ENCODE peak calls at places on chromosomes 13 and 19, in four cellular contexts. Z is WTC11, W is H1, F is K562. L is an unnamed sample.

GRCh38 chr13:76286178-76286577 is 600.0 kb downstream of the KCTD12 start:
- DNase-seq in Z (no peak), W (no peak), F (no peak), L (no peak)

GRCh38 chr13:105363747-105364177 is 1171.7 kb downstream of the EFNB2 start:
- DNase-seq in Z (no peak), W (no peak), F (no peak), L (peak)

GRCh38 chr19:14383898-14384669 is 2.8 kb downstream of the ADGRE5 start:
- DNase-seq in Z (no peak), W (no peak), F (peak), L (no peak)

GRCh38 chr19:47013041-47013517 is 6.6 kb upstream of the NPAS1 start:
- DNase-seq in Z (peak), W (peak), F (peak), L (peak)

GRCh38 chr13:43331676-43332075 is 308.3 kb downstream of the DNAJC15 start:
- DNase-seq in Z (no peak), W (no peak), F (no peak), L (no peak)

GRCh38 chr13:80249906-80250513 is 90.9 kb downstream of the SPRY2 start:
- DNase-seq in Z (no peak), W (no peak), F (no peak), L (no peak)

GRCh38 chr19:33705090-33705847 is 83.5 kb downstream of the CHST8 start:
- DNase-seq in Z (peak), W (no peak), F (no peak), L (no peak)

GRCh38 chr19:41401483-41401882 is 3.9 kb downstream of the BCKDHA start:
- DNase-seq in Z (no peak), W (no peak), F (no peak), L (no peak)

GRCh38 chr13:92224052-92224821 is 825.8 kb downstream of the GPC5 start:
- DNase-seq in Z (no peak), W (no peak), F (no peak), L (no peak)

GRCh38 chr19:1554968-1555801 is 12.9 kb downstream of the MEX3D start:
- DNase-seq in Z (no peak), W (no peak), F (no peak), L (no peak)

GRCh38 chr13:109521719-109522118 is 264.7 kb downstream of the IRS2 start:
- DNase-seq in Z (no peak), W (no peak), F (no peak), L (no peak)

GRCh38 chr13:100176781-100177389 is 88.0 kb downstream of the PCCA start:
- DNase-seq in Z (no peak), W (no peak), F (no peak), L (peak)

GRCh38 chr13:85191996-85192395 is 607.2 kb downstream of the SLITRK6 start:
- DNase-seq in Z (no peak), W (no peak), F (no peak), L (no peak)

GRCh38 chr13:110442946-110443632 is 118.4 kb downstream of the RAB20 start:
- DNase-seq in Z (no peak), W (no peak), F (no peak), L (no peak)

GRCh38 chr13:44181938-44182337 is 191.7 kb upstream of the SERP2 start:
- DNase-seq in Z (no peak), W (no peak), F (no peak), L (no peak)

GRCh38 chr19:48284891-48285290 is 15.0 kb downstream of the ZNF114 start:
- DNase-seq in Z (no peak), W (no peak), F (no peak), L (no peak)

GRCh38 chr13:50713849-50714248 is 129.6 kb downstream of the DLEU7 start:
- DNase-seq in Z (no peak), W (no peak), F (no peak), L (no peak)

GRCh38 chr19:1250374-1251232 is 2.2 kb downstream of the MIDN start:
- DNase-seq in Z (peak), W (no peak), F (peak), L (peak)

GRCh38 chr19:55418185-55418584 is 10.6 kb upstream of the UBE2S start:
- DNase-seq in Z (peak), W (peak), F (peak), L (peak)

GRCh38 chr13:41056996-41057711 is 4.2 kb upstream of the WBP4 start:
- DNase-seq in Z (no peak), W (no peak), F (no peak), L (no peak)

GRCh38 chr13:32883501-32883900 is 132.7 kb upstream of the KL start:
- DNase-seq in Z (no peak), W (no peak), F (no peak), L (peak)

GRCh38 chr19:55456347-55456746 is 5.1 kb downstream of the ISOC2 start:
- DNase-seq in Z (no peak), W (no peak), F (no peak), L (no peak)

GRCh38 chr19:49858591-49858985 is 7.6 kb downstream of the PTOV1 start:
- DNase-seq in Z (no peak), W (no peak), F (no peak), L (no peak)

GRCh38 chr19:50315773-50316448 is 13.3 kb downstream of the KCNC3 start:
- DNase-seq in Z (peak), W (no peak), F (peak), L (peak)

GRCh38 chr13:91764527-91764926 is 366.1 kb downstream of the GPC5 start:
- DNase-seq in Z (no peak), W (no peak), F (no peak), L (no peak)

GRCh38 chr19:3171894-3172679 is 6.5 kb upstream of the S1PR4 start:
- DNase-seq in Z (no peak), W (no peak), F (no peak), L (no peak)

GRCh38 chr19:56131651-56132050 is 9.4 kb upstream of the ZNF444 start:
- DNase-seq in Z (no peak), W (no peak), F (no peak), L (no peak)

GRCh38 chr19:33397536-33398360 is 24.2 kb downstream of the CEBPG start:
- DNase-seq in Z (peak), W (no peak), F (peak), L (peak)

DNA sequence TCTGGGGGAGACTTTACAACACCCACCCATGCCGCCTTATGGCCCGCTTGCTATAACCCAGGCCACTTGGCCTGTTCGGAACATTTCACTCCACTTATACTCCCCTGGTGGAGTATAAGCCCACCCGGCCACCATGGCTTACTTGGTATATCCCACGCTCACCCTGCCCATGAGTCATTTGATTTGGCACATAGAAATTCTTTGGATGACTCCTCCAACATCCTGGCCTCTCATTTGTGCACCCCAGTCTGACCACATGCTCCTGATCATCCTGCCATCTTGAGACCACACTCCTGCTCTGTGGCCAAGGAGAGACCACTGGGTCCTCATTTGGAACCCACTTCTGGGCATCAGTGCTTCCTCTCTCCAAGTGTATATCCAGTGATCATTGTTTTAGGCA is 5.2 kb downstream of the SPACA6 start:
- DNase-seq in Z (no peak), W (no peak), F (no peak), L (peak)
- TF ChIP-seq TEAD4 in Z (no peak), W (no peak), F (no peak), L (no peak)

GRCh38 chr19:44746946-44747738 is 1.4 kb upstream of the BCL3 start:
- DNase-seq in Z (peak), W (no peak), F (peak), L (peak)

GRCh38 chr19:44749318-44749717 is 810 bp downstream of the BCL3 start:
- DNase-seq in Z (no peak), W (no peak), F (no peak), L (no peak)

GRCh38 chr19:44748426-44749254 is at the start of gene BCL3:
- DNase-seq in Z (no peak), W (no peak), F (peak), L (peak)

GRCh38 chr19:44746616-44746945 is 1.9 kb upstream of the BCL3 start:
- DNase-seq in Z (no peak), W (no peak), F (no peak), L (no peak)

DNA sequence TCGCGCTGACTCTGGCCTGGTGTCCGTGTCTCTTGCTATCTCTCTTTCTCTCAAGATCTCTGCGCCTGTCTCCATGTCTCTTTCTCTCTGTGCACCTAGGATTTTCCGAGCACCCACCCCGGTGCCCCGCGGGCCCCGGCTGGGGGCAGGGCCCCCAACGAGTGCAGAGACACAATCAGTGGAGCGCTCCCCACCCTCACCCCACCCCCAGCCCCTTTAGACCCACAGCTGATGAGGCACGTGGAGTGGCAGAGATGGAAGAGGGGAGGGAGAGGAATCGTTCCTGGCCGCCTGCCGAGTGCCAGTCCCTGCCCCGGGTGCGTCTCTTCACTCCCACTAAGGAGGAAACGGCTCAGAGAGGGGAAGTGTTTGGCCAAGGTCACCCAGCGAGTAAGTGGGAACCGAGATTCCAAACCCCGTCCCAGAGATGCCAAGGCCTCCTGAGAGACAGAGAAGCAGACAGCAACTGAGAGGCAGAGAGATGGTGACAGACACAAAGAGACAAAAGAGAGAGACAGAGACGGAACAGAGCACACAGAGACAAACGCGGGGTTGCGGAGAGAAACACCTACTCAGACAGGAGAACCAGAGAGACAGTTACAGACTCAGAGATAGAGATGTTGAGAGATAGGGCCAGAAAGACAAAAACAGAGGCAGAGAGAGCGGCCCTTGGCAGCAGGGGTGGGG is 626 bp upstream of the BCL3 start:
- DNase-seq in Z (no peak), W (no peak), F (no peak), L (peak)
- TF ChIP-seq TEAD4 in Z (no peak), W (no peak), F (no peak), L (no peak)

GRCh38 chr13:73918691-73919090 is 215.5 kb downstream of the KLF12 start:
- DNase-seq in Z (no peak), W (no peak), F (no peak), L (no peak)

GRCh38 chr13:73913043-73913740 is 221.0 kb downstream of the KLF12 start:
- DNase-seq in Z (no peak), W (no peak), F (no peak), L (no peak)

GRCh38 chr13:73908809-73909208 is 225.4 kb downstream of the KLF12 start:
- DNase-seq in Z (no peak), W (no peak), F (no peak), L (no peak)

GRCh38 chr13:73910733-73911132 is 223.5 kb downstream of the KLF12 start:
- DNase-seq in Z (no peak), W (no peak), F (no peak), L (no peak)

DNA sequence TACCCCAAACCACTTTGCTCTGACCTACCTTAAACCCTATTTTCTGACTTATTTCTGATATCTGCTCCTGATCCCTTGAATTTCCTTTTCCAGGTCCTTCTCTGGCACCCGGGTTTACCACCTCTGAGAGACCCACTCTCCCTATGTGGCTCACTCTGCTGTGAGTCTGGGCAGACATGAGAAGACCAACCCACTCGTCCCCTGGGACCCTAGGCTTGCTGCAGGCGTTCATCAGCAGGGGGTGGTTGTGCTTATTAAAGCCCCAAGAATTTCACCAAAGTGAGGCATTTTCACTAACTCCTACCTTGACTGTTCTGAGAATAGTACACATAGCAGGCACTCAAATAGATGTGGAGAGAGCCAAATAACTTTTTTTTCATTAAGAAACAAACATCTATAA is 220.1 kb downstream of the KLF12 start:
- DNase-seq in Z (no peak), W (no peak), F (no peak), L (no peak)
- TF ChIP-seq TEAD4 in Z (no peak), W (no peak), F (no peak), L (no peak)

DNA sequence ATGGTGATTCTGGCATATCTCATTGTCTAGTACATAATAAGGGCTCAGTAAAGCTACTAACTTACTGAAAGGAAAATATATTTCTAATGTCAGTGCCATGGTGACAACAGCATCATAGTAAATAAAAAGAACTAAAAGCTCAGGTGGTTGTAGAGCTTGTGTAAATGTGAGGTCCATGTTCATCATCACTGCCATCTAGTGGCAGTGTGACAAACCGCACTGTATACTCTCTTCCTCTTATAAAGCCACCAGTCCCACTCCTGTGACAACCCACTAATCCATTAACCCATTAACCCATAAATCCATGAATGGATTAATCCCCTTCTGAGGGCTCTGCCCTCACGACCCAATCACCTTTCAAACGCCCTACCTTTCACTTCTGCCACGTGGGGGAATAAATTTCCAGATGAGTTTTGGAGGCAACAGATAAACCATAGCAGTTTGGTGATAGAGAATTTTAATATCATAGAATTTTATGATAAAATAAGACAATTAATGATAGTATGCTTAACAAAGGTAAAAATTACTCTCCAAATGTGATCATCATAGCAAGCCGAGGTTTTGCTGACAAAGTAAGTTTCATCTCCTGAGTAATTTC is 160.4 kb upstream of the SGCG start:
- DNase-seq in Z (peak), W (no peak), F (peak), L (peak)
- TF ChIP-seq TEAD4 in Z (no peak), W (no peak), F (no peak), L (no peak)

GRCh38 chr13:46554971-46555370 is 2.0 kb downstream of the LRCH1 start:
- DNase-seq in Z (no peak), W (no peak), F (no peak), L (no peak)

GRCh38 chr13:46553886-46554855 is 1.2 kb downstream of the LRCH1 start:
- DNase-seq in Z (peak), W (no peak), F (peak), L (peak)

GRCh38 chr13:46553521-46553885 is 533 bp downstream of the LRCH1 start:
- DNase-seq in Z (peak), W (no peak), F (peak), L (peak)

GRCh38 chr13:46556380-46556779 is 3.4 kb downstream of the LRCH1 start:
- DNase-seq in Z (no peak), W (no peak), F (no peak), L (no peak)

GRCh38 chr13:46555722-46556121 is 2.8 kb downstream of the LRCH1 start:
- DNase-seq in Z (no peak), W (no peak), F (no peak), L (no peak)
- TF ChIP-seq TEAD4 in Z (no peak), W (no peak), F (no peak), L (no peak)

GRCh38 chr19:19109601-19110000 is 28.7 kb downstream of the TMEM161A start:
- DNase-seq in Z (no peak), W (no peak), F (no peak), L (no peak)

GRCh38 chr19:19113040-19113541 is 25.2 kb downstream of the TMEM161A start:
- DNase-seq in Z (peak), W (no peak), F (peak), L (peak)

GRCh38 chr19:19111967-19112580 is 26.2 kb downstream of the TMEM161A start:
- DNase-seq in Z (no peak), W (no peak), F (no peak), L (peak)

GRCh38 chr19:19111138-19111835 is 27.0 kb downstream of the TMEM161A start:
- DNase-seq in Z (peak), W (no peak), F (no peak), L (peak)

GRCh38 chr19:19110410-19111137 is 27.7 kb downstream of the TMEM161A start:
- DNase-seq in Z (peak), W (no peak), F (no peak), L (peak)
- TF ChIP-seq TEAD4 in Z (peak), W (no peak), F (no peak), L (no peak)

GRCh38 chr19:17794731-17795494 is at the start of gene B3GNT3:
- DNase-seq in Z (peak), W (no peak), F (peak), L (no peak)

GRCh38 chr19:17796838-17797168 is 1.9 kb downstream of the B3GNT3 start:
- DNase-seq in Z (no peak), W (no peak), F (no peak), L (no peak)

GRCh38 chr19:17797397-17798201 is 2.7 kb downstream of the B3GNT3 start:
- DNase-seq in Z (no peak), W (no peak), F (no peak), L (peak)

GRCh38 chr19:17795495-17795856 is 538 bp downstream of the B3GNT3 start:
- DNase-seq in Z (no peak), W (no peak), F (no peak), L (no peak)

GRCh38 chr19:17796013-17796837 is 1.3 kb downstream of the B3GNT3 start:
- DNase-seq in Z (no peak), W (no peak), F (no peak), L (no peak)
- TF ChIP-seq TEAD4 in Z (no peak), W (no peak), F (no peak), L (no peak)

DNA sequence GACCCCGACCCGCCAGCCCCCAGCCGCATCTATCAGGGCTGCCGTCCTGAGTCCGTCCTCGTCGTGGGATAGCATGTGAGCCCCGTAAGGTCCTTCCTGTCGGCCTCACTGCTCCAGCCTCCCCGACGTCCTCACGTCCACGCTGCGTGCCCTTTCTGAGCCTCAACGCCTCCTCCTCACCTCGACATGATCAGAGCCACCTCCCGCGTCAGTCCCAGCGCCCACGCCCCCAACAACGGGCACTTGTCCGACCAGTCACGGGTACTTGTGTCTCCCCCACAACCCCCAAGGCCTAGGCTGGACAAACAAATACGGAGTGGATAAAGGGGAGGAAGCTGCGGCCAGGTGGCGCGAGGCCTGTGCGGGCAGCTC is 665 bp downstream of the ZNF497 start:
- DNase-seq in Z (no peak), W (no peak), F (peak), L (peak)
- TF ChIP-seq TEAD4 in Z (no peak), W (no peak), F (no peak), L (no peak)

DNA sequence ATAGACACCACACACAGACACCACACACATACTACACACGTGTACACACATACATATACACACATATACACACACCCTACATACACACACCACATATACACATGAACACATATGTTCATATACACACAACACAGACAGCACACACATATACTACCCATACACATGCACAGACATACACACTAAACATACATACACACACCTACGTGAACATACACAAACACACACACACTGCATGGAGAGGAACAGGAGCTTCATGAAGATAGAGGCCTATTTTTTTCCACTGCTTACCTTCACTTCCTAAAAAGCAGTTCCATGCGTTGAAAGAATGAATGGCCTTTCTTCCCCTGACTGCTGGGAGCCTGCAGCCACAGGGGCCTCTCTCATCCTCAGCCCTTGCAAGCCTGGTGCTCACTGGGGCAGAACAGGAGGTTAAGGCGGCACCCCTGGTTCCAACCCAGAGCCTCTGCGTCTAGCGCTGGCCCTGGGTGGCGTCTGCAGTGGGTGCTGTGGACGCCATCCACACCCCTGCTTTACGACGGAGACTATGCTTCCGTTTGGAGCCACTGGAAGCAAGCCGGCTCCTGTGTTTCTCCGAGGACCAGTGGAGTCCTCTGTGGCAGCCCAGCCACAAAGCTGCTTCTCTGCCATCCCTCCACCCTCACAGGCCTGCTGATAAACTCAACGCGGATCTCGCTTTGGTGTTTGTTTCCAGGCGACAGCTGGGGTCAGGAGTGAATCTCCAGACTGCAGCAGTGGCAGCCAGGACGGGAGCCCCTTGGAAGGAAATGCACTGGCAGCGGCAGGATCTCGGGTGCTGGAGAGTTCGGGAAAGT is 1.9 kb upstream of the RASA3 start:
- DNase-seq in Z (no peak), W (no peak), F (no peak), L (no peak)
- TF ChIP-seq TEAD4 in Z (no peak), W (no peak), F (no peak), L (no peak)

L was measured in SK-N-SH.